ENCODE peak calls at places on chromosomes 3 and 15, in nine cellular contexts. A is upper lobe of right lung; Q is adipocyte; I is left ventricle myocardium inferior; W is thoracic aorta; M is HCT116; Z is astrocyte; H is CD8-positive, alpha-beta T cell; G is testis. Y is an unnamed sample. For H3K36me3 and H3K27me3, the result is how much of the 10 kb centered on the place peaks cover.

GRCh38 chr3:187662848-187663407 is 7.3 kb downstream of the SST start:
- DNase-seq in W (no peak), M (no peak), Q (no peak), I (no peak), G (no peak), A (no peak), Z (no peak), H (no peak), Y (no peak)

GRCh38 chr3:43523454-43524053 is 98.3 kb downstream of the ANO10 start:
- DNase-seq in I (no peak), Z (no peak), W (no peak), Q (no peak), G (no peak), H (no peak), M (no peak), A (no peak), Y (no peak)

GRCh38 chr3:50028336-50028735 is 60.4 kb upstream of the RBM5 start:
- DNase-seq in Q (peak), G (no peak), M (no peak), A (no peak), W (no peak), H (no peak), Z (peak), I (no peak), Y (no peak)

GRCh38 chr3:85842081-85842480 is 883.3 kb downstream of the CADM2 start:
- DNase-seq in Q (no peak), A (no peak), Z (no peak), M (no peak), H (no peak), I (no peak), G (no peak), W (no peak), Y (no peak)

GRCh38 chr3:13189639-13190375 is 116.6 kb upstream of the IQSEC1 start:
- DNase-seq in M (no peak), I (no peak), W (no peak), A (no peak), G (no peak), H (no peak), Q (peak), Z (peak), Y (no peak)

GRCh38 chr15:67820992-67821783 is 4.1 kb upstream of the SKOR1 start:
- DNase-seq in H (no peak), W (no peak), I (peak), Z (peak), Q (peak), M (no peak), G (peak), A (peak), Y (peak)

GRCh38 chr3:51947215-51947900 is 5.2 kb downstream of the PARP3 start:
- DNase-seq in G (no peak), Q (no peak), W (no peak), I (no peak), A (peak), Z (no peak), M (no peak), H (no peak), Y (no peak)

GRCh38 chr3:29937185-29937584 is 656.3 kb downstream of the RBMS3 start:
- DNase-seq in G (no peak), Q (peak), Z (peak), I (no peak), A (no peak), H (no peak), W (no peak), M (no peak), Y (no peak)

GRCh38 chr15:92653836-92654524 is 1.6 kb downstream of the FAM174B start:
- DNase-seq in W (no peak), H (no peak), Z (no peak), I (no peak), A (no peak), G (peak), Q (no peak), M (no peak), Y (peak)

GRCh38 chr15:42042602-42043400 is 22.0 kb upstream of the PLA2G4E start:
- DNase-seq in I (no peak), A (no peak), H (no peak), Q (no peak), G (no peak), M (no peak), W (no peak), Z (no peak), Y (no peak)

GRCh38 chr15:23642413-23643044 is 5.1 kb downstream of the MAGEL2 start:
- DNase-seq in M (peak), G (peak), Z (peak), I (peak), A (peak), H (no peak), Q (peak), W (no peak), Y (peak)
- H3K4me3 ChIP-seq in M (no peak), G (no peak), Z (no peak), I (no peak), A (no peak), H (no peak), Q (no peak), W (no peak), Y (no peak)

GRCh38 chr3:184237211-184237610 is 7.8 kb downstream of the VWA5B2 start:
- DNase-seq in Q (no peak), A (no peak), H (no peak), I (no peak), W (no peak), Z (no peak), G (no peak), M (no peak), Y (peak)

GRCh38 chr3:184235381-184236032 is 6.1 kb downstream of the VWA5B2 start:
- DNase-seq in W (no peak), Q (no peak), A (no peak), G (no peak), I (no peak), Z (no peak), M (no peak), H (no peak), Y (no peak)

GRCh38 chr3:184237772-184238171 is 8.4 kb downstream of the VWA5B2 start:
- DNase-seq in I (no peak), Z (no peak), Q (no peak), G (no peak), A (no peak), M (no peak), H (no peak), W (no peak), Y (peak)

GRCh38 chr3:184236033-184236410 is 6.6 kb downstream of the VWA5B2 start:
- DNase-seq in I (no peak), M (no peak), W (no peak), Q (no peak), G (no peak), Z (no peak), A (no peak), H (no peak), Y (peak)

DNA sequence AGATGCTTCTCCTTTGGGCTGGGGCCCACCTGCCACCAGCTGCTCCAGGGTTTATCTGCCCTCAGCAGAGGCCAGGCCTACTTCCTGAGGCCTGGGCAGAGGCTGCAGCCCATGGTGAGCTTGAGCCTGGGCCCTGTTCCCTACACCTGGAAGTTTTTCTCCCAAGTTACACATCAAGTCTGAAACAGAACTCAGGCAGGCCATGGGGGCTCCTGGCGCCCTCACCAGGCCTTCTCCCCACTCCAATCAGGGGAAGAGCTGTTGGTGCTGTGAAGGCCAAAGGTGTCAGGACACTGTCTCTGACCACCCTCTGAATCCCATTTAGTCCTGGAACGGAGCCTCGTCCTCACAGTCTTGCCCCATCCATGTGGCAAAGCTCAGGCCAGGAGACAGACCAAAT is 7.3 kb downstream of the VWA5B2 start:
- DNase-seq in Q (no peak), A (no peak), I (no peak), G (no peak), M (no peak), W (no peak), Z (no peak), H (no peak), Y (peak)
- H3K36me3 ChIP-seq in Q (under half), A (under half), I (under half), G (under half), M (under half), W (under half), Z (under half), H (under half), Y (under half)

GRCh38 chr15:89346516-89346915 is 11.9 kb upstream of the POLG start:
- DNase-seq in H (no peak), Q (no peak), A (no peak), I (no peak), W (no peak), M (no peak), Z (no peak), G (no peak), Y (peak)

GRCh38 chr15:89352476-89352875 is 17.9 kb upstream of the POLG start:
- DNase-seq in Z (no peak), G (no peak), M (no peak), H (no peak), I (no peak), A (no peak), W (no peak), Q (no peak), Y (no peak)

GRCh38 chr15:89345245-89345644 is 10.6 kb upstream of the POLG start:
- DNase-seq in W (no peak), M (no peak), Q (no peak), H (no peak), I (no peak), Z (no peak), G (no peak), A (no peak), Y (no peak)

GRCh38 chr15:89353991-89354390 is 19.4 kb upstream of the POLG start:
- DNase-seq in H (no peak), Z (no peak), I (no peak), M (no peak), G (no peak), Q (no peak), W (no peak), A (no peak), Y (no peak)

GRCh38 chr15:89349212-89349558 is 14.6 kb upstream of the POLG start:
- DNase-seq in Z (no peak), W (no peak), H (no peak), G (no peak), I (no peak), M (no peak), Q (no peak), A (no peak), Y (no peak)
- H3K27me3 ChIP-seq in Z (under half), W (under half), H (under half), G (under half), I (half or more), M (under half), Q (half or more), A (under half), Y (under half)

DNA sequence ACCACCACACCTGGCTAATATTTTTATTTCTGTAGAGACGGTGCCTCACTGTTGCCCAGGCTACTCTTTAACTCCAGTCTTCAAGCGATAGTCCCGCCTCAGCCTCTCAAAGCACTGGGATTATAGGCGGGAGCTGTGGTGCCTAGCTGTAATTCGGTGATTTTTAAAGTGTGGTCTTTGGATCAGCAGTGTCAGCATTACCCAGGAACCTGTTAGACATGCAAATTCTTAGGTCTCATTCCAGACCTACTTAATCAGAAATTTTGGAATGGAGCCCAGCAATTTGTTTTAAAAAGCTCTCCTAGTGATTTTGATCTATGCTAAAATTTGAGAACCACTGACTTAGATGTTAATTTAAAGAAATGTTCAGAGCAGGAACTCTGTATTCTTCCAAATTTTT is 51.9 kb downstream of the GOLM2 start:
- DNase-seq in G (no peak), W (no peak), M (no peak), Q (peak), A (no peak), I (no peak), H (no peak), Z (peak), Y (no peak)
- H3K4me3 ChIP-seq in G (no peak), W (peak), M (no peak), Q (no peak), A (no peak), I (no peak), H (no peak), Z (no peak), Y (no peak)

DNA sequence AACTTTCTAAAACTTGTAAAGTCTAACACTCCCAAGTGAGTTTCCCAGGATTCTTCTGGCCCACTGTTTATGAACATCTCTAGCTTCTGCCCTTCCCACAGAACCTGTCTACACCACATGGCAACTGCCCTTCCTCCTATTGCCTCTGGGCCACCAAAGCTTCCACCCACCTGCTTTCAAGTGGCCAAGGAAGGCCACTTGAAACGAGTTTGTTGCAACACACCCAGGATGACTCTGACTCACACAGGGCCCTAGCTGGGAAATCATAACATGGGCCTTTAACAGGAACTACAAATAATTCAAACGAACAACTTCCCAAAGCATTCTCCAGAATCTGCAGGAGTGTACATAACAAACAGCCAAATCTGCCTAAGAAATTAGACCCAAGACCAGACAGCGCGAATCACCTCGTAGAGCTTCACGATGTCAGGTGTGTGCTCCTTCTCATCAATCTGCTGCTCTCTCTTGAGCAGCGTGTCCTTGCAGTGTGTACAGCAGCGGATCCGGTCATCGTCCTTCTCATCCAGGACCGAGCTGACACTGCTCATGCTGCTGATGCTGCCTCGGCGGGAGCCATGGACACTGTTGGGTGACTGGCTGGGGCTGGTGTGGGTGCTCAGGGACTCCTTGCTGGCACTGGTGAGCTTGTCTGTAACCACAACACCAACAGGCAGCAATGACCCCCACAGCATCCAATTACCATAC is 16.8 kb downstream of the RBSN start:
- DNase-seq in A (peak), W (no peak), M (no peak), H (no peak), Q (peak), G (no peak), I (no peak), Z (no peak), Y (no peak)
- H3K36me3 ChIP-seq in A (half or more), W (half or more), M (under half), H (half or more), Q (half or more), G (under half), I (half or more), Z (half or more), Y (under half)

DNA sequence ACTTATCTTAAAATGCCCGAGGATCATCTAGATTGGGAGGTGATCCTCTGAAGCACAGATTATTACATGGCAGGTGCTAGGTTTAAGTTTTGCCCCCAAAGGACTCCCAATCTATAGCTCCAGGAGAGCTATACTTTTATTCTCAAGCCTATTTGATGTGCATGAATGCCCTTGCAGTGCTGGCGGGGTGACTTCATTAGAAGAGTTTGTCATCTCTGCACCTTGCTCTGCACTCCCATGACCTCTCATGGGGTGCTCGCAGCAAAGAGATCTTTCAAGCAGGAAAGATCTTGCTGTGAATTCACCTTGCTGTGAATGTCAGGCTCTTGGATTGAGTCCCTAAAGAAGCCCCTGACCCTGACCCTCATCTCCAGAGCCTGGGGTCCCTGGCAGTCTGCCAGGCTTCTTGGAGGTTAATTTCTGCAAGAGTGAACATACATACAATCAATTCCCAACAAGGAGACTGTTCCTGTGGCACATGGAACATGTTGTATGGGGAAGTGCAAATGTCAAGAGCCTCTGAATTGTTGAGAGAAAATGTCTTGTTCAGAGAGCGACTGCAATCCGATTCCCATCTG is 45.9 kb downstream of the FAM43A start:
- DNase-seq in I (no peak), G (no peak), W (no peak), M (no peak), H (no peak), Z (no peak), A (no peak), Q (no peak), Y (no peak)
- H3K27me3 ChIP-seq in I (under half), G (under half), W (under half), M (under half), H (under half), Z (under half), A (under half), Q (half or more), Y (under half)

DNA sequence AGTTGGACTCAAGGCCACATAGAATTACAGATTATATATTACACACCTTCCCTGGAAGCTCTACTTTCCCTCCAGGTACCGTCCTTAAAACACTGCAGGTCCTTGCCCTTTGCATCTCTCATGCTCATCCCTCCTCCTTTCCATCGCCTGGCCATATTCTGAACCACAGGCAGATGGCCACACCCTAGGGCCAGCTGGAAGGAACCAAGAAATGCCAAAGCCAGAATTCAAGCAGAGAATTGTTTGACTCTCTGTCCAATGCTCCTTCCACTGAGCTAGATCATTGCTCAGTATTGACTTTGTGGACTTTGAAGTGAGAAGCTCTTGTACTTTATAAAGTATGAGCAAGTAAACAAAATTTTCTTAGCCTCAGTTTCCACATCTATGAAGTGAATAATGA is 170.3 kb upstream of the SLC24A5 start:
- DNase-seq in M (no peak), I (no peak), G (no peak), Q (no peak), H (no peak), W (no peak), Z (no peak), A (no peak), Y (no peak)
- H3K4me3 ChIP-seq in M (no peak), I (no peak), G (no peak), Q (no peak), H (no peak), W (no peak), Z (no peak), A (no peak), Y (no peak)

DNA sequence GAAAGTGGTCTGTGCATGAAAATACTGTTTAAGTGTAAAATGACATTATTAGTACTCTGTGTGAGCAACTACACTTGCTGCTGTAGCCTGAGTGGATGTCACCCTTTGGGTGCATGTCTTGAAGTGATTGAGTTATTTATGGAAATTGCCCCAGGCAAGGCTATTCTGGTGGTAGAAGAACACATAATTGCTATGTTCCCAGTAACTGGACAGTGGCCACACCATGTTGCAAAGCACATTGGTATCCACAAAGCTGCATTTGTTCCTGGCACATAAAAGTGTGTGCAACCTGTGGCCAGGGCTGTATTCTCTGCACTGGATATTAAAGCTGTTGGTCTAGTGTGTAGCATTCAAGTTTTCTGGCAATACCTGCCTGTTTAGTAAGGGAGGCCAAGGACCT is 23.8 kb downstream of the MTMR14 start:
- DNase-seq in M (no peak), W (no peak), G (no peak), Z (no peak), Q (peak), H (no peak), A (no peak), I (no peak), Y (no peak)
- H3K36me3 ChIP-seq in M (under half), W (half or more), G (under half), Z (under half), Q (half or more), H (half or more), A (half or more), I (half or more), Y (under half)

GRCh38 chr15:82655606-82656005 is 8.4 kb upstream of the CPEB1 start:
- DNase-seq in I (no peak), H (no peak), Q (no peak), Z (no peak), W (no peak), M (no peak), G (no peak), A (no peak), Y (no peak)
- H3K27me3 ChIP-seq in I (half or more), H (under half), Q (under half), Z (under half), W (under half), M (under half), G (under half), A (under half), Y (under half)

Y was measured in H7.